ENCODE peak calls at places on chromosome 21, in seven cellular contexts. B is heart left ventricle; W is pancreas; J is transverse colon; G is OCI-LY7; S is heart right ventricle; Y is naive thymus-derived CD4-positive, alpha-beta T cell. F is an unnamed sample.

GRCh38 chr21:21096956-21097355 is 98.7 kb downstream of the NCAM2 start:
- DNase-seq in B (no peak), J (no peak), W (no peak), G (no peak), Y (no peak), S (no peak), F (no peak)

GRCh38 chr21:38769253-38769780 is 36.4 kb upstream of the ETS2 start:
- DNase-seq in G (no peak), S (no peak), W (no peak), Y (no peak), J (no peak), B (no peak), F (no peak)

GRCh38 chr21:30425826-30426225 is at the start of gene KRTAP13-3:
- DNase-seq in B (no peak), Y (no peak), W (no peak), G (no peak), J (no peak), S (no peak), F (no peak)

GRCh38 chr21:35025206-35026152 is 23.6 kb downstream of the RUNX1 start:
- DNase-seq in B (no peak), G (no peak), Y (no peak), W (no peak), J (no peak), S (no peak), F (no peak)

GRCh38 chr21:24939288-24939687 is 668.0 kb downstream of the MRPL39 start:
- DNase-seq in G (no peak), S (no peak), W (no peak), B (no peak), Y (no peak), J (peak; percentile 23), F (no peak)

GRCh38 chr21:46489800-46490199 is 31.1 kb downstream of the DIP2A start:
- DNase-seq in W (no peak), B (no peak), G (no peak), J (no peak), Y (no peak), S (no peak), F (no peak)

GRCh38 chr21:16454371-16454770 is 724.6 kb downstream of the USP25 start:
- DNase-seq in J (no peak), S (no peak), W (no peak), G (no peak), B (no peak), Y (no peak), F (no peak)

GRCh38 chr21:39388038-39388810 is 39.3 kb upstream of the HMGN1 start:
- DNase-seq in G (peak; percentile 84), J (peak; percentile 94), W (peak; percentile 92), B (peak; percentile 89), Y (peak; percentile 81), S (peak; percentile 91), F (peak; percentile 92)

GRCh38 chr21:35178812-35179211 is 129.7 kb upstream of the RUNX1 start:
- DNase-seq in S (no peak), W (no peak), J (no peak), Y (no peak), G (no peak), B (no peak), F (no peak)

GRCh38 chr21:39182484-39183271 is 573 bp downstream of the PSMG1 start:
- DNase-seq in Y (no peak), W (no peak), J (peak; percentile 23), B (no peak), G (no peak), S (peak; percentile 23), F (peak; percentile 68)

GRCh38 chr21:45997205-45997494 is 15.6 kb downstream of the COL6A1 start:
- DNase-seq in J (no peak), G (no peak), Y (no peak), B (no peak), S (peak; percentile 2), W (no peak), F (no peak)

GRCh38 chr21:15774590-15774989 is 44.8 kb downstream of the USP25 start:
- DNase-seq in G (no peak), Y (no peak), W (no peak), J (no peak), S (no peak), B (no peak), F (no peak)

GRCh38 chr21:41071410-41071809 is 96.5 kb upstream of the BACE2 start:
- DNase-seq in B (no peak), Y (no peak), J (no peak), S (no peak), W (no peak), G (peak; percentile 2), F (peak; percentile 47)

GRCh38 chr21:32888971-32889370 is 117.4 kb upstream of the PAXBP1 start:
- DNase-seq in S (no peak), Y (no peak), B (no peak), W (no peak), J (no peak), G (no peak), F (no peak)

GRCh38 chr21:32889596-32889995 is 118.0 kb upstream of the PAXBP1 start:
- DNase-seq in W (no peak), J (no peak), G (no peak), B (no peak), Y (no peak), S (no peak), F (no peak)

GRCh38 chr21:32894321-32894720 is 122.8 kb upstream of the PAXBP1 start:
- DNase-seq in G (no peak), W (no peak), B (no peak), Y (no peak), S (no peak), J (no peak), F (no peak)
- H3K27ac ChIP-seq in G (no peak overlapping the region), W (no peak overlapping the region), B (no peak overlapping the region), Y (no peak overlapping the region), S (no peak overlapping the region), J (no peak overlapping the region), F (no peak overlapping the region)

GRCh38 chr21:44708213-44708865 is 3.0 kb downstream of the TSPEAR start:
- DNase-seq in W (no peak), S (no peak), G (no peak), J (no peak), B (no peak), Y (no peak), F (no peak)

GRCh38 chr21:44703731-44704635 is 7.0 kb downstream of the KRTAP10-12 start:
- DNase-seq in B (no peak), J (no peak), S (no peak), W (no peak), G (no peak), Y (no peak), F (no peak)

GRCh38 chr21:44706706-44707615 is 4.4 kb downstream of the TSPEAR start:
- DNase-seq in Y (no peak), G (no peak), J (no peak), W (no peak), B (no peak), S (no peak), F (no peak)

GRCh38 chr21:44704636-44705001 is 6.8 kb downstream of the TSPEAR start:
- DNase-seq in W (no peak), J (no peak), S (no peak), G (no peak), B (no peak), Y (no peak), F (no peak)

DNA sequence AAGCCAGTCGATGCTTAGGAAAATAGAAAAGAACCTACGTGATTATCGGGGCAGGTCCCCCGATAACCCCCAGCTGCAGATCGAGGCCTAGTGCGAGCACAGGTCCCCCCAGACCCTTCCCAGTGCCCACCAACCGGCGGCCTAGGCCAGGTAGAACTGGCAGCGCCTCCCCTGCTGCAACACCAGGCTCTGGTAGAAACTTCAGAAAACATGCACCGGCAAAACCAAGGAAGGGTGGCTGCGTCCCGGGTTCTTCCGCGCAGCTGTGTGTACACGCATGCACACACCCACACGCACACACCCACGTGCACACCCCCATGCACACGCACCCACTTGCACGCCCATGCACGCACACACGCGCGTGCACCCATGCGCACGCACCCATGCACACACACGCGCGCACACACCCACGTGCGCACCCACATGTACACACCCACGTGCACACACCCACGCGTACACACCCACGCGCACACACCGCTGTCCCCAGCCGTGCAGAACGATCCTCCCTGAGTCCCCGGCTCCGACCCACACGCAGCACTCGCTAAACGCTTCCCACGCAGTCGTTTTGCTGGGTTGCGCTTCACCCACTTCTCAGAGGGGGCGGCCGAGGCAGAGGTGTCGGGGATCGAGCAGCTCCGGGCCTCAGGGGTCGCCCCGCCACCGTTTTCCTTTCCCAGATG is 5.2 kb downstream of the TSPEAR start:
- DNase-seq in G (no peak), S (no peak), B (no peak), J (no peak), W (no peak), Y (no peak), F (no peak)
- H3K4me1 ChIP-seq in G (no peaks in the 10 kb centered on the region), S (peaks cover 14% of the 10 kb centered on the region), B (no peaks in the 10 kb centered on the region), J (no peaks in the 10 kb centered on the region), W (no peaks in the 10 kb centered on the region), Y (peaks cover 21% of the 10 kb centered on the region), F (no peaks in the 10 kb centered on the region)

GRCh38 chr21:42234464-42235241 is 15.7 kb downstream of the ABCG1 start:
- DNase-seq in J (peak; percentile 85), B (peak; percentile 75), Y (peak; percentile 90), G (peak; percentile 87), S (peak; percentile 66), W (peak; percentile 73), F (no peak)
- H3K27ac ChIP-seq in J (peak overlapping the region; percentile 89), B (peak overlapping the region; percentile 60), Y (peak overlapping the region; percentile 92), G (peak overlapping the region; percentile 99), S (peak overlapping the region; percentile 88), W (peak overlapping the region; percentile 70), F (no peak overlapping the region)

DNA sequence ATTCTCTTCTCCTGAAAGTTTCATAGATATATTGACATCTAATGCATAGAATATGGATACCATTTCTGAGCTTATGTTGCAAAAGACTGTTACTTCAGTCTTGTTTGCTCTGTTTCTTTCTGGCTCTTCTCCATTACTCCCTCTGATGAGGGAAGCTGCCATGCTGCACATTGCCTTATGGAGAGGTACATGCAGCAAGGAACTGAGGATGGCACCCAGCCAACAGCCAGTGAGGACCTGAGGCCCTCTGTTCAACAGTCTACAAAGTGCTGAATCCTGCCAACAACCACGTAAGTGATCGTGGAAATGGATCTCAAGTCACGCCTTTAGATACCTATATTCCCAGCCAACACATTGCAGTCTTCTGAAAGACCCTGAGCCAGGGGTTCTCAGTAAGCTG is 66.6 kb upstream of the ADAMTS5 start:
- DNase-seq in Y (no peak), G (no peak), B (no peak), W (peak; percentile 34), J (no peak), S (no peak), F (no peak)
- H3K4me1 ChIP-seq in Y (no peaks in the 10 kb centered on the region), G (no peaks in the 10 kb centered on the region), B (no peaks in the 10 kb centered on the region), W (no peaks in the 10 kb centered on the region), J (no peaks in the 10 kb centered on the region), S (no peaks in the 10 kb centered on the region), F (no peaks in the 10 kb centered on the region)

GRCh38 chr21:31938330-31939301 is 65.8 kb downstream of the HUNK start:
- DNase-seq in G (no peak), J (no peak), W (no peak), S (no peak), Y (no peak), B (no peak), F (no peak)
- H3K27ac ChIP-seq in G (no peak overlapping the region), J (no peak overlapping the region), W (no peak overlapping the region), S (no peak overlapping the region), Y (no peak overlapping the region), B (no peak overlapping the region), F (no peak overlapping the region)

DNA sequence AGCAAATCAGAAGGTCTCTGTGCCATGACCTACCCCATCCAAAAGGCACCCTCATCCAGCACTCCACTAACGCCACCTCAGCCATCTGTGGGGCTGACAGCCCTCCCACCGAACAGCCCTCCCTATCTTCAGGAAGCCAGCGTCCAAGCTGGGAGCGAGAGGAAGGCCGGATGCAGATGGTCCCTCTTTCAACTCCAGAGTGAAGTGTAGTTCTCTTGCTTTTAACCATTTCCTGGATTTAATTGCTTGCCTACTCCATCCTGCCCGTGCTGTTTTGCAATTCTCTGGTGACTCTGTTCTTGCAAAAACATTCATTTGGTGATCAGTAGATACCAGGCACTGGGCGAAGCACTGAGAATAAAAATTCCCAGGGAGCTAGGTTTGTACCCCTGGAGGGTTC is 8.2 kb upstream of the DYRK1A start:
- DNase-seq in Y (no peak), B (peak; percentile 30), W (no peak), S (no peak), G (no peak), J (no peak), F (peak; percentile 34)
- H3K4me1 ChIP-seq in Y (no peaks in the 10 kb centered on the region), B (no peaks in the 10 kb centered on the region), W (no peaks in the 10 kb centered on the region), S (no peaks in the 10 kb centered on the region), G (no peaks in the 10 kb centered on the region), J (no peaks in the 10 kb centered on the region), F (no peaks in the 10 kb centered on the region)